ENCODE peak calls at places on chromosomes 5 and 9, in seven cellular contexts. N is IMR-90; F is left lung; A is colonic mucosa; H is aorta; P is CD8-positive, alpha-beta memory T cell; I is RWPE1. M is an unnamed sample.

GRCh38 chr5:118921946-118922345 is 66.4 kb downstream of the DTWD2 start:
- DNase-seq in N (peak), F (no peak), A (no peak), H (no peak), P (no peak), I (no peak), M (no peak)

GRCh38 chr5:161271816-161272215 is 274.7 kb downstream of the GABRB2 start:
- DNase-seq in N (no peak), F (no peak), A (no peak), H (no peak), P (no peak), I (no peak), M (no peak)

GRCh38 chr5:164302533-164303235 is 797.3 kb downstream of the MAT2B start:
- DNase-seq in N (peak), F (no peak), A (no peak), H (no peak), P (no peak), I (peak), M (no peak)

GRCh38 chr5:150144211-150144801 is 11.3 kb downstream of the PDGFRB start:
- DNase-seq in N (peak), F (no peak), A (no peak), H (peak), P (no peak), I (no peak), M (peak)

GRCh38 chr9:93633492-93634221 is 57.3 kb downstream of the PHF2 start:
- DNase-seq in N (no peak), F (peak), A (peak), H (no peak), P (no peak), I (no peak), M (no peak)

GRCh38 chr5:116032094-116032517 is at the start of gene ARL14EPL:
- DNase-seq in N (peak), F (no peak), A (no peak), H (peak), P (no peak), I (peak), M (peak)

GRCh38 chr5:87899109-87900100 is 369.2 kb downstream of the TMEM161B start:
- DNase-seq in N (no peak), F (no peak), A (peak), H (no peak), P (no peak), I (no peak), M (peak)

GRCh38 chr5:135441919-135442318 is 5.2 kb downstream of the DCANP1 start:
- DNase-seq in N (no peak), F (no peak), A (no peak), H (peak), P (no peak), I (no peak), M (no peak)

GRCh38 chr5:89283758-89284493 is 400.9 kb upstream of the MEF2C start:
- DNase-seq in N (no peak), F (no peak), A (no peak), H (no peak), P (no peak), I (no peak), M (no peak)

GRCh38 chr9:72497476-72498065 is 23.8 kb upstream of the TMC1 start:
- DNase-seq in N (no peak), F (no peak), A (no peak), H (no peak), P (no peak), I (no peak), M (no peak)

GRCh38 chr5:112960861-112961504 is 15.6 kb upstream of the DCP2 start:
- DNase-seq in N (no peak), F (no peak), A (no peak), H (no peak), P (no peak), I (no peak), M (no peak)

GRCh38 chr9:127128341-127129072 is 6.1 kb upstream of the ANGPTL2 start:
- DNase-seq in N (peak), F (no peak), A (peak), H (peak), P (no peak), I (peak), M (no peak)

GRCh38 chr5:170626507-170627150 is 122.8 kb downstream of the KCNIP1 start:
- DNase-seq in N (no peak), F (no peak), A (no peak), H (no peak), P (no peak), I (no peak), M (no peak)

GRCh38 chr5:120446068-120446492 is 18.0 kb upstream of the PRR16 start:
- DNase-seq in N (peak), F (no peak), A (no peak), H (no peak), P (no peak), I (peak), M (peak)

GRCh38 chr9:69427286-69427685 is 102.3 kb downstream of the ENTREP1 start:
- DNase-seq in N (peak), F (no peak), A (no peak), H (no peak), P (no peak), I (no peak), M (no peak)

GRCh38 chr5:55997742-55998351 is 3.1 kb upstream of the IL6ST start:
- DNase-seq in N (peak), F (no peak), A (no peak), H (no peak), P (no peak), I (peak), M (peak)

GRCh38 chr9:92663951-92664350 is 6.0 kb downstream of the IPPK start:
- DNase-seq in N (no peak), F (peak), A (no peak), H (peak), P (no peak), I (no peak), M (no peak)

GRCh38 chr9:89425921-89426388 is 72.0 kb downstream of the SEMA4D start:
- DNase-seq in N (no peak), F (no peak), A (no peak), H (no peak), P (no peak), I (no peak), M (no peak)

GRCh38 chr5:130963798-130964197 is 201.3 kb downstream of the HINT1 start:
- DNase-seq in N (no peak), F (no peak), A (no peak), H (no peak), P (no peak), I (peak), M (no peak)

GRCh38 chr5:2006193-2006970 is 123.7 kb upstream of the IRX4 start:
- DNase-seq in N (no peak), F (no peak), A (no peak), H (no peak), P (no peak), I (no peak), M (no peak)

GRCh38 chr5:157560560-157560959 is 15.0 kb downstream of the ADAM19 start:
- DNase-seq in N (peak), F (no peak), A (no peak), H (no peak), P (no peak), I (no peak), M (no peak)

GRCh38 chr5:474826-475661 is 32.1 kb downstream of the EXOC3 start:
- DNase-seq in N (peak), F (peak), A (no peak), H (peak), P (no peak), I (no peak), M (no peak)

GRCh38 chr9:132237481-132237880 is 75.6 kb downstream of the NTNG2 start:
- DNase-seq in N (no peak), F (peak), A (no peak), H (peak), P (no peak), I (no peak), M (no peak)

GRCh38 chr9:109349431-109349846 is 28.6 kb upstream of the EPB41L4B start:
- DNase-seq in N (peak), F (no peak), A (no peak), H (no peak), P (no peak), I (peak), M (peak)

GRCh38 chr9:14433293-14433818 is 119.4 kb upstream of the NFIB start:
- DNase-seq in N (no peak), F (no peak), A (no peak), H (no peak), P (no peak), I (no peak), M (no peak)

DNA sequence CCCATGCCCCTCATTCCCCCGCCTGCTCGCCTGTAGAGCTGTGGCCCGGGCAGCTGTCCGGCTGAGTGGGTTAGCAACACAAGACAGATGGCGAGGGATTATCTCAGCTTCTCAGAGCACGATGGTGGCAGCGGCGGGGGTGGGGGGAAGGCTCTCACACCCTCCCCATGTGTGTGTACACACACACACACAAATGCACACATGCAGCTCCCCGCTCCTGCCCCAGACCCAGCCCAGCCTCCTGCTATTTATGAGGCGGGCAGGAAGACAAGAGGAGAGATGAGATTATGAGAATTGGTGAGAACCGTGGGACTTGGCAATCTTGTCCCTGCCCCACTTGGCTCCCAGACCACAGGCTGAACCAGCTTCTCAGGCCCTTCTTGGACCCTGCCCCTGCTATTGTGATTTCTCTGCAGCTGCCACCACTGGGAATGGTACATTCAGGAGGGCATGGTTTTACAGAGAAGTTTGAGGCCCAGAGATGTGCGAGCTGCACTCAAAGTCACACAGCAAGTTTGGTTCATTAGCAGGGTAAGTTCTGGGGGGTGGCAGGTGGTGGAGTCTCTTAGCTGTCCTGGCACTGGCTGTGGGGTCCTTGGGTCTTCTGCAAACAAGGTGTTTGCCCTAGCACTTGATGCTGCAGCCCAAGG is 51.0 kb upstream of the PSD2 start:
- DNase-seq in N (no peak), F (no peak), A (no peak), H (no peak), P (no peak), I (no peak), M (peak)
- H3K27ac ChIP-seq in N (no peak), F (no peak), A (no peak), H (no peak), P (no peak), I (peak), M (no peak)

DNA sequence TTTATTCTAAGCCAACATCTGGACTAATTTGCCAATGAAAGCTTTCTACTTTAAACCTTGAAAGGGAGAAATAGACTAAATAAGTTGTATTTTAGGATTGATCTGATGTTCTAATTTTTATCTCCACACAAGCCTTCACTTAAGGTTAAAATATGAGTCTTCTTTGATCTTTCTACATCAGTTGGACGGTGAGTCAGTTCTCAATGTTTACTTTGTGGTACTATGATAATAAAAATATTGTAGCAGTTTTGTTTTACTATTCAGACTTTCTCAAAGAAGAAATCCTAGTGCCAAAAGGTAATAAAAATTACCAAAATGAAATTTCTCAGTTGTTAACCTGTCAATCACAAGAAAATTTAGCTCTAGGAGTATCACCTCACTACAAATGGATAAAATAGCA is 203.5 kb upstream of the RGMB start:
- DNase-seq in N (peak), F (no peak), A (no peak), H (no peak), P (no peak), I (peak), M (no peak)
- H3K27ac ChIP-seq in N (no peak), F (no peak), A (no peak), H (no peak), P (no peak), I (no peak), M (no peak)

GRCh38 chr9:115046786-115047185 is 71.2 kb downstream of the TNC start:
- DNase-seq in N (peak), F (no peak), A (no peak), H (no peak), P (no peak), I (no peak), M (peak)

GRCh38 chr9:115042781-115043509 is 75.0 kb downstream of the TNC start:
- DNase-seq in N (no peak), F (no peak), A (no peak), H (no peak), P (no peak), I (no peak), M (no peak)

GRCh38 chr9:115039686-115040085 is 78.3 kb downstream of the TNC start:
- DNase-seq in N (no peak), F (no peak), A (no peak), H (no peak), P (no peak), I (no peak), M (no peak)

GRCh38 chr9:115046199-115046598 is 71.8 kb downstream of the TNC start:
- DNase-seq in N (no peak), F (no peak), A (no peak), H (no peak), P (no peak), I (no peak), M (no peak)

GRCh38 chr9:115043632-115044031 is 74.3 kb downstream of the TNC start:
- DNase-seq in N (no peak), F (no peak), A (no peak), H (no peak), P (no peak), I (no peak), M (no peak)
- H3K27ac ChIP-seq in N (no peak), F (no peak), A (no peak), H (peak), P (no peak), I (no peak), M (peak)

DNA sequence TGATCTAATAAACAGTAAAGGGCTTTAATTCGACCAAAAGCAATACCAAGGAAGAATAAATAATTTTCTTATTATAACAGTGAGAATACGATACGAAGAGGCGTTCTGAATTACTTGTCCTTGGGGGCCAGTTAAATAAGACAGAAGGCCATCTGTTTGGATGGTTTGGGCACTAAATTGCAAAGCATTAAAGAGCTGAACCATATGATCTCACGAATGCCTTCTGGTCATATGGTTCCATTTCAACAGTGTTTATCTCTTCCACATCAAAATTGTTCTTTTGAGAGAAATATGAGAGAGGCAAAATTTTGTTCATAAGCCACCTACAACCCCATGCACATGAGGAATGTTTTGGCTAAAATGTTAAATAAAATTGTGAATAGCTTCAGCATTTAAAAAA is 605.4 kb downstream of the PTPRD start:
- DNase-seq in N (no peak), F (no peak), A (no peak), H (no peak), P (no peak), I (no peak), M (no peak)
- H3K27ac ChIP-seq in N (no peak), F (no peak), A (no peak), H (no peak), P (no peak), I (no peak), M (no peak)

GRCh38 chr5:77733130-77733529 is 43.0 kb downstream of the TBCA start:
- DNase-seq in N (no peak), F (no peak), A (no peak), H (no peak), P (no peak), I (no peak), M (no peak)
- H3K27ac ChIP-seq in N (no peak), F (no peak), A (no peak), H (no peak), P (no peak), I (no peak), M (no peak)

DNA sequence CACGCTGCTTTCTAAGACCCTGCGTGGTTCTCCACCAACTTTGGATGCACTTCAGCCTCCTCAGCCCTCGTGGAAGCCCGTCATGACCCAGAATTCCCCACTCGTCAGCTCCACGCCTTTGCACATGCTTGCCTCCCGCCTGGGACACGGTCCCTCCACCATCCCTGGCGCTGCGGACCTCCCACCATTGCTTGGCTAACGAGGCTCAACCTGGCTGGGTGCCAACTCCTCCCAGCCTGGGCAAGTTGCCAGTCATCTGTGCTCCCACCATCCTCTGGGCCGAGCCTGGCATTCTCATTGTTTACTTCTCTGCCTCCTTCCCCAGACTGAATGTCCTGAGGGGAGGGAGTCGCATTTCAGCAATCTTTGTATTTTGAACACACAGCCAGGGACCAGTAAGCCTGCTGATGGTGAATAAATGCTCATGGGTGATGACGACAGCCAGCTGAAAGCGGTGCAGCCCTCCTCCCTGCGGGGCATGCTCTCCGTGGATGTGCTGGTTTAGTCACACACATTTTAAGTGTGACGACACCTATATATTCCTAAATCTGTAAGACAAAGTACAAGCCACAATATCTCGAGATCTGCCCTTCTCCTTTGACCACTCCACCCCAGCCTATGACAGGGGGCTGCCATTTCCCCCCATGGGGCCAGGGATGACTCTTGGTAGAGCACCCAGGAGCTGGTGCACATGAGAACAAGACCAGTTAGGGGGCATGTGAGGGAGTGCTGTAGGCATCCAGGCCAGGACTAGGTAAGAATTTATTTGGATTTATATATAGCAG is 37.6 kb downstream of the ANKRD33B start:
- DNase-seq in N (peak), F (no peak), A (peak), H (peak), P (no peak), I (peak), M (peak)
- H3K27ac ChIP-seq in N (peak), F (no peak), A (no peak), H (peak), P (peak), I (peak), M (peak)

DNA sequence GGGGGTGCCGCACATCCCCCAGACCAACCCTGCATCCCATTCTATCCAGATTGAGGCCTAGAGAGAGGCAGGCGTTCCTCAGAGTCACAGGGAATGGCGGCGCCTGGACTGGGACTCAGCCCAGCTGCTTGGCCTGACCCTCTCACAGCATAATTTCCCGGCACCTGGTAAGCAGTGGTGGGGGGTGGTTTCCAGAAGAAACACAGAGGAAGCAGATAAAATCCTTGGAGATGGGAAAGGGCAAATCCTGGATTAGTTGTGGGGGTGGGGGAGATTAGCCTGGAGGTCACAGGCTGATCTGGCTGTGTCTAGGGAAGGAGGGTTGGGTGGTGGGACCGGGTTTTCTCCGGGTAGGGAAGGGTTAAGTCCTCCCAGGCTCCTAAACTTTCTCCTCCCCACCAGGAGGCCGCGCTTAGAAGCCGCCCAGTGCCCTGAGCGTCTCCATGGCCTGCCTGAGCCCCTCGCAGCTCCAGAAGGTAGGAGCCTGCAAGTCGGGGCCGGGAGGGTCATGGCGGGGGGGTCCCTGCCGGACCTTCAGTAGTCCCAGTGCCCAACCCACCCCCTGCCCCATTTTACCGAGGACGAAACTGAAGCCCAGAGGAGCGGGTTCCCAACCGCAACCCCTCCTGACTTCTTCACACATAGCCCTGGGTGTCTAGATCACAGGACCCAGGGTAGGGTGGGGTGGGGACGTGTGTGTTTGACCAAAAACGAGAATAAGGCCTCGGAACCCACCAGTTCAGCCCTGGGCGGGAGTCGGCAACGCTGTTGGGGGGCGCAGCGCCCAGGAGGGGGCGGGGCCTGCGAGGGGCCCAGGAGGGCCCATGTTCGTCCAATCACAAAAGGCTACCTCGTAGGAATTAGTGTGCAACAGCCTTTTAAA is 1.3 kb downstream of the PHYHD1 start:
- DNase-seq in N (peak), F (peak), A (no peak), H (peak), P (peak), I (no peak), M (peak)
- H3K27ac ChIP-seq in N (peak), F (peak), A (peak), H (peak), P (no peak), I (peak), M (peak)

M was measured in hepatocyte.